ENCODE peak calls at places on chromosomes 11 and 22, in six cellular contexts. S, P, N, O, E and X are unnamed samples.

GRCh38 chr11:82521427-82521826 is 212.2 kb downstream of the FAM181B start:
- DNase-seq in N (no peak), S (no peak), O (no peak), P (no peak), E (no peak), X (no peak)

GRCh38 chr11:61732705-61733104 is 19.7 kb upstream of the MYRF start:
- DNase-seq in O (peak), P (no peak), E (no peak), S (no peak), N (no peak), X (no peak)

GRCh38 chr11:74784234-74784633 is 35.6 kb downstream of the RNF169 start:
- DNase-seq in N (no peak), E (no peak), S (no peak), O (no peak), P (no peak), X (no peak)

GRCh38 chr11:117823941-117824420 is 563 bp downstream of the FXYD2 start:
- DNase-seq in O (no peak), E (peak), S (no peak), P (no peak), N (peak), X (no peak)

GRCh38 chr11:69079891-69080290 is 31.2 kb downstream of the TPCN2 start:
- DNase-seq in S (no peak), N (no peak), P (no peak), E (no peak), O (no peak), X (no peak)

GRCh38 chr22:35552186-35552842 is 11.7 kb downstream of the RASD2 start:
- DNase-seq in N (peak), E (peak), S (peak), P (peak), O (no peak), X (no peak)

GRCh38 chr22:40665312-40665711 is 14.0 kb upstream of the MCHR1 start:
- DNase-seq in S (no peak), N (no peak), O (peak), P (no peak), E (peak), X (no peak)

GRCh38 chr22:50673231-50674126 is 856 bp downstream of the SHANK3 start:
- DNase-seq in S (peak), N (no peak), P (peak), E (no peak), O (no peak), X (no peak)

GRCh38 chr11:2221591-2221990 is 48.8 kb downstream of the ASCL2 start:
- DNase-seq in O (no peak), S (no peak), N (no peak), E (no peak), P (no peak), X (no peak)

GRCh38 chr22:26526165-26526564 is 13.9 kb upstream of the TFIP11 start:
- DNase-seq in S (no peak), O (no peak), N (no peak), P (no peak), E (no peak), X (no peak)

GRCh38 chr22:40094449-40094848 is 83.3 kb upstream of the TNRC6B start:
- DNase-seq in N (no peak), E (peak), O (peak), P (no peak), S (no peak), X (no peak)

GRCh38 chr22:39325392-39325932 is 6.0 kb upstream of the RPL3 start:
- DNase-seq in N (no peak), P (no peak), O (no peak), S (no peak), E (peak), X (no peak)

GRCh38 chr11:44858796-44859527 is 91.7 kb downstream of the TP53I11 start:
- DNase-seq in N (peak), S (peak), P (no peak), E (peak), O (no peak), X (no peak)

GRCh38 chr11:6431861-6432260 is 8.9 kb downstream of the HPX start:
- DNase-seq in S (peak), N (no peak), E (peak), P (no peak), O (peak), X (peak)

GRCh38 chr11:65903068-65903481 is 2.9 kb upstream of the FOSL1 start:
- DNase-seq in N (peak), S (peak), P (no peak), E (peak), O (peak), X (peak)

GRCh38 chr11:21465203-21465602 is 727.7 kb upstream of the ANO5 start:
- DNase-seq in N (no peak), S (no peak), P (no peak), E (no peak), O (no peak), X (no peak)

GRCh38 chr11:287821-288327 is 1.1 kb upstream of the PGGHG start:
- DNase-seq in P (no peak), S (no peak), E (no peak), O (no peak), N (peak), X (no peak)
- H3K4ac ChIP-seq in P (peak), S (no peak), E (no peak), O (no peak), N (no peak), X (no peak)

GRCh38 chr11:304915-305833 is 2.4 kb upstream of the IFITM2 start:
- DNase-seq in E (peak), N (peak), P (peak), S (peak), O (peak), X (peak)

GRCh38 chr11:306645-307371 is 808 bp upstream of the IFITM2 start:
- DNase-seq in P (no peak), N (no peak), E (no peak), S (no peak), O (no peak), X (no peak)

GRCh38 chr11:305834-306211 is 1.8 kb upstream of the IFITM2 start:
- DNase-seq in S (no peak), P (no peak), O (no peak), E (no peak), N (no peak), X (no peak)

GRCh38 chr11:303359-303758 is 4.0 kb upstream of the IFITM5 start:
- DNase-seq in N (no peak), O (no peak), E (no peak), S (no peak), P (no peak), X (no peak)

GRCh38 chr11:304061-304506 is 3.5 kb upstream of the IFITM2 start:
- DNase-seq in S (no peak), N (no peak), O (no peak), P (no peak), E (no peak), X (no peak)
- H3K4ac ChIP-seq in S (no peak), N (no peak), O (no peak), P (peak), E (no peak), X (no peak)

DNA sequence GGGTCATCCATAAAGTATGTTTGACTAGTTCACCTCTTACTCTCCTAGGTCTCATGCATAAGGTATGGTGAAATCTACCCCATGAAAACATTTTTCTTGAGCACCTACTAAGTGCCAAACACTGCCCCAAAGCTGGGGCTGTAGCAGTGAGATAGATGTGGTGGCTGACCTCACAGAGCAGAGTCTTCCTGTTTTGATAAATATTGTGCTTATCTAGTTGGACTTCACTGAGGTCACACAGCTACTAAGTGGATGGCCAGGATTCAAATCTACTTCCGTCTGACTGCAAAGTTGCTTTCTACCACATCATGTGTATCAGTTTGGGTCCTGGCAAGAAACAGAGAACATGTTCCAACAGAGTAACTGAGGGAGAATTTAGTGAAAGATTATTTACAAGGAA is 6.4 kb upstream of the HTATIP2 start:
- DNase-seq in P (no peak), N (no peak), O (no peak), S (no peak), E (no peak), X (no peak)
- H3K4ac ChIP-seq in P (no peak), N (no peak), O (no peak), S (no peak), E (no peak), X (no peak)

DNA sequence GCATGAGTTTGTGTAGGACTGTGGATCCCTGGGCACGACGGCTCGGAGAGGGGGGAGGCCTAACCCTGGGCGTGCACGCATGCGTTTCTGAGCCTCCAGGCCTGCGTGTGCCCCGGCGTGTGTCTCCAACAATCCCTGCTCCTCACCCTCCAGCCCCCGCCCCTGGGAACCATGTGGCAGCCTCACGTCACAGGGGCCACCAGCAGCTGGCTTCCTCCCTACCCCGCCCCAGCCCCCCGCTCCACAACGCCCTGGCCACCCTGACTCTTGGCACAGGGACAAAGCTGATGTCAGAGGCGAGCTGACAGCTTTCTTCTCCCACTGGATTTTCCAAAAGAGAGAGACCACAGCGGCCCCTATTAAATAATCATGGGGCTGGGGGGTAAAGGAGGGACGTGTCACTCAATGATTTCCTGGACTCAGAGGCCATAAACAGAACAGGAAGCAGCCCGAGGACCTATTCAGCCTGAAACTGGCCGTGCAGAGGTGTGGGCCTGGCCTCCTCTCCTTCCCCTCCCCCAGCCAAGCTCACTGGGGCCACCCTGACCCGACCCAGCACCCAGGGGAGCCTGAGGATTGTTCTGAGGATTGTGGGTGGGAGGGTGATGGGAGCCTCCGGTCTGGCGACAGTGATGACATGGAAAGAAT is 6.8 kb upstream of the LIF start:
- DNase-seq in P (no peak), E (no peak), S (no peak), O (peak), N (no peak), X (no peak)
- H3K4ac ChIP-seq in P (peak), E (no peak), S (no peak), O (peak), N (no peak), X (no peak)